ENCODE peak calls at places on chromosomes 13 and 19, in seven cellular contexts. N, C, H, Z, K, A and U are unnamed samples. For H3K4me1, the result is how much of the 10 kb centered on the place peaks cover.

GRCh38 chr19:17339088-17339741 is 1.9 kb downstream of the GTPBP3 start:
- DNase-seq in N (no peak), C (peak), H (no peak), Z (no peak), K (peak), A (peak), U (peak)

GRCh38 chr13:30441304-30441703 is 19.0 kb downstream of the UBE2L5 start:
- DNase-seq in N (no peak), C (no peak), H (no peak), Z (no peak), K (peak), A (peak), U (no peak)

GRCh38 chr19:50978772-50979390 is 4.8 kb downstream of the KLK7 start:
- DNase-seq in N (no peak), C (no peak), H (peak), Z (no peak), K (no peak), A (no peak), U (no peak)

GRCh38 chr19:39130337-39131254 is 5.0 kb downstream of the PAK4 start:
- DNase-seq in N (no peak), C (no peak), H (no peak), Z (no peak), K (no peak), A (no peak), U (no peak)

GRCh38 chr13:53460776-53461175 is 432.2 kb downstream of the OLFM4 start:
- DNase-seq in N (peak), C (no peak), H (no peak), Z (peak), K (no peak), A (no peak), U (no peak)

GRCh38 chr19:48424694-48425219 is 21.0 kb upstream of the GRWD1 start:
- DNase-seq in N (no peak), C (no peak), H (no peak), Z (no peak), K (peak), A (no peak), U (peak)

GRCh38 chr13:47621931-47622330 is 379.1 kb downstream of the SUCLA2 start:
- DNase-seq in N (no peak), C (no peak), H (no peak), Z (no peak), K (no peak), A (no peak), U (no peak)

GRCh38 chr19:55467236-55468053 is 2.9 kb upstream of the C19orf85 start:
- DNase-seq in N (peak), C (peak), H (peak), Z (peak), K (peak), A (peak), U (peak)

GRCh38 chr19:31882709-31883108 is 462.7 kb upstream of the ZNF507 start:
- DNase-seq in N (no peak), C (no peak), H (no peak), Z (no peak), K (no peak), A (no peak), U (no peak)

GRCh38 chr13:73820285-73820684 is 313.9 kb downstream of the KLF12 start:
- DNase-seq in N (no peak), C (no peak), H (no peak), Z (no peak), K (no peak), A (no peak), U (no peak)

GRCh38 chr19:52369463-52370340 is at the start of gene ZNF880:
- DNase-seq in N (peak), C (peak), H (peak), Z (peak), K (no peak), A (peak), U (peak)

GRCh38 chr13:73835138-73835721 is 299.0 kb downstream of the KLF12 start:
- DNase-seq in N (peak), C (no peak), H (no peak), Z (peak), K (peak), A (no peak), U (no peak)

GRCh38 chr13:29905845-29906244 is 55.4 kb upstream of the UBL3 start:
- DNase-seq in N (no peak), C (no peak), H (no peak), Z (no peak), K (no peak), A (peak), U (no peak)

GRCh38 chr19:51724543-51724942 is 752 bp upstream of the HAS1 start:
- DNase-seq in N (no peak), C (peak), H (peak), Z (no peak), K (no peak), A (no peak), U (no peak)

GRCh38 chr19:55931936-55932386 is at the start of gene NLRP13:
- DNase-seq in N (no peak), C (no peak), H (no peak), Z (no peak), K (no peak), A (no peak), U (no peak)

GRCh38 chr19:18280247-18281081 is 958 bp downstream of the JUND start:
- DNase-seq in N (peak), C (peak), H (peak), Z (peak), K (peak), A (peak), U (peak)

GRCh38 chr13:71513414-71514063 is 353.5 kb downstream of the DACH1 start:
- DNase-seq in N (no peak), C (no peak), H (no peak), Z (no peak), K (no peak), A (no peak), U (no peak)

GRCh38 chr13:39133781-39134180 is 95.5 kb downstream of the NHLRC3 start:
- DNase-seq in N (no peak), C (no peak), H (no peak), Z (no peak), K (no peak), A (no peak), U (no peak)

GRCh38 chr13:39129253-39129652 is 91.0 kb downstream of the NHLRC3 start:
- DNase-seq in N (peak), C (no peak), H (no peak), Z (no peak), K (no peak), A (no peak), U (no peak)

GRCh38 chr13:39132286-39132685 is 94.0 kb downstream of the NHLRC3 start:
- DNase-seq in N (no peak), C (no peak), H (no peak), Z (no peak), K (no peak), A (no peak), U (no peak)

GRCh38 chr13:39130298-39130697 is 92.0 kb downstream of the NHLRC3 start:
- DNase-seq in N (peak), C (no peak), H (no peak), Z (no peak), K (no peak), A (no peak), U (no peak)

GRCh38 chr13:39134574-39134973 is 96.3 kb downstream of the NHLRC3 start:
- DNase-seq in N (no peak), C (no peak), H (no peak), Z (no peak), K (no peak), A (no peak), U (no peak)
- H3K27ac ChIP-seq in N (no peak), C (no peak), H (no peak), Z (no peak), K (no peak), A (no peak), U (no peak)

GRCh38 chr19:3984908-3985642 is at the start of gene EEF2:
- DNase-seq in N (peak), C (peak), H (peak), Z (peak), K (peak), A (peak), U (peak)

GRCh38 chr19:3984584-3984907 is 717 bp downstream of the EEF2 start:
- DNase-seq in N (no peak), C (peak), H (no peak), Z (no peak), K (peak), A (no peak), U (peak)

GRCh38 chr19:3983542-3983914 is 1.7 kb downstream of the EEF2 start:
- DNase-seq in N (no peak), C (no peak), H (no peak), Z (no peak), K (no peak), A (no peak), U (no peak)

GRCh38 chr19:3982701-3983541 is 2.3 kb downstream of the EEF2 start:
- DNase-seq in N (no peak), C (peak), H (peak), Z (no peak), K (no peak), A (no peak), U (peak)

DNA sequence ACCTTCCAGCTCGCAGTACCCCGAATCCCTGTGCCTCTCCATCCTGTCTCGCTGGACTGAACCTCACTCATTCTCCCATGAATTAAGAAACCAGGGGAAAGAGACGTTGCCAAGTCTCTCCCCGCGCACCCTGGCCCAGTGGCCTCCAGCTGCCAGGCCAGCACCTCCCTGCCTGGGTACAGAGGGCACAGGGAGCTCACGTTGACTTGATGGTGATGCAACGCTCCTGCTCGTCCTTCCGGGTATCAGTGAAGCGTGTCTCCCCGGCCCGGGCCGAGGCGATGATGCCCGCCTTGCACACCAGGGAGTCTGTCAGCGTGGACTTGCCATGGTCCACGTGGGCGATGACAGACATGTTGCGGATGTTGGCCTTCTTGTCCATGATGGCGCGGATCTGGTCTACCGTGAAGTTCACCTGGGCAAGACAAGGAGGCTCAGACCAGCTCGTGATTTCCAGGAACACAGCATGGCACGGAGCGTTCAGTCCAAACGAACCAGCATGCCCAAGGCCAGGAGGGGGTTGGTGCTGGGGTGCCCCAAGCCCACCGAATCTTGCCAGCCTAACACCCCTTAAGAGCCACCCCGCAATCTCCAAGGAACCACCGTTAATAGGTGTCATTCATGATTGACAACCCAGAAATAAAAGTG is 1.2 kb downstream of the EEF2 start:
- DNase-seq in N (no peak), C (peak), H (peak), Z (no peak), K (peak), A (peak), U (peak)
- H3K4me1 ChIP-seq in N (under half), C (under half), H (half or more), Z (under half), K (under half), A (under half), U (under half)

DNA sequence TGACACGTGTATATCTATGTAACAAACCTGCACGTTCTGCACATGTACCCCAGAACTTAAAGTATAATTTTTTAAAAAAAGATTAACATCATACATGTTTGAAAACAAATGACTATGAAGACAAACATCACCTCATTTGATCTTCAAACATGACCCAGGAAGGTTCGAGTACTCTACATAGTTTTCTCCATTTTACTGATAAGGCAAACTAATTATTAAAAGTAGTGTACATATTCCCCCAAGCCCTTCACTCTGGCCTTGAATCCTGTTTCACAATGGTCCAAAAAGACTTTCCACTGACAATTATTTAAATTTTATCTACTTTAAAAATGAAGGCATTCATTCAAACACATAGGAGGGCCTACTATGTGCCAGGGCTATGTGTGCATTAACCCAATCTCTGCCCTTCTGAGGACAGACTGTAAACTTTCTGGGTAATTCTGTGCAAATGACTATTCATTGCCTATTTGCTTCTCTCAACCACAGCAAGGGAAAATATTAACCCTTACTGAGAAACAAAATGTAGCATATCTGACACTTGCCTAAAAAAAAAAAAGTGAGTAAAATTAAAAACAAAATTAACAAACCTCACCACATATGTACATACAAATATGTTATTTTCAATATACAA is 22.1 kb downstream of the ATP7B start:
- DNase-seq in N (no peak), C (no peak), H (no peak), Z (no peak), K (no peak), A (no peak), U (no peak)
- H3K27ac ChIP-seq in N (no peak), C (no peak), H (no peak), Z (no peak), K (no peak), A (no peak), U (no peak)

GRCh38 chr19:34173145-34173956 is 1.0 kb downstream of the LSM14A start:
- DNase-seq in N (peak), C (peak), H (no peak), Z (peak), K (peak), A (peak), U (peak)
- H3K4me1 ChIP-seq in N (under half), C (under half), H (half or more), Z (under half), K (half or more), A (under half), U (under half)

GRCh38 chr19:4403005-4403761 is 743 bp downstream of the CHAF1A start:
- DNase-seq in N (peak), C (no peak), H (no peak), Z (no peak), K (peak), A (peak), U (peak)

GRCh38 chr19:4402171-4403004 is at the start of gene CHAF1A:
- DNase-seq in N (peak), C (peak), H (peak), Z (peak), K (peak), A (peak), U (peak)

GRCh38 chr19:4401482-4402170 is 814 bp upstream of the CHAF1A start:
- DNase-seq in N (no peak), C (no peak), H (no peak), Z (no peak), K (peak), A (no peak), U (no peak)

GRCh38 chr19:4396949-4397783 is 3.2 kb downstream of the SH3GL1 start:
- DNase-seq in N (no peak), C (no peak), H (no peak), Z (no peak), K (no peak), A (no peak), U (peak)

GRCh38 chr19:4399871-4400768 is at the start of gene SH3GL1:
- DNase-seq in N (peak), C (peak), H (peak), Z (peak), K (peak), A (peak), U (peak)
- H3K27ac ChIP-seq in N (no peak), C (peak), H (peak), Z (peak), K (peak), A (peak), U (peak)